ENCODE peak calls at places on chromosomes 3 and 15, in five cellular contexts. D, Q, J, O and X are unnamed samples.
A peak's percentile ranks its signal among the peaks of the same experiment; 100 is the strongest.

GRCh38 chr3:58062469-58062868 is 54.2 kb downstream of the FLNB start:
- DNase-seq in D (no peak), Q (no peak), J (no peak), O (no peak), X (no peak)

GRCh38 chr15:96494530-96494929 is 164.0 kb downstream of the NR2F2 start:
- DNase-seq in D (no peak), Q (no peak), J (no peak), O (no peak), X (no peak)

GRCh38 chr15:51613988-51614387 is 8.6 kb downstream of the DMXL2 start:
- DNase-seq in D (no peak), Q (no peak), J (no peak), O (no peak), X (no peak)

GRCh38 chr3:105594219-105594618 is 227.5 kb downstream of the ALCAM start:
- DNase-seq in D (no peak), Q (no peak), J (no peak), O (no peak), X (no peak)

GRCh38 chr15:60582370-60583036 is 103.6 kb upstream of the ICE2 start:
- DNase-seq in D (no peak), Q (no peak), J (no peak), O (no peak), X (no peak)

GRCh38 chr3:98553751-98554150 is 22.0 kb downstream of the GPR15 start:
- DNase-seq in D (no peak), Q (no peak), J (no peak), O (no peak), X (no peak)

GRCh38 chr3:68972358-68972979 is 40.1 kb upstream of the TAFA4 start:
- DNase-seq in D (peak; percentile 20), Q (peak; percentile 56), J (no peak), O (no peak), X (peak; percentile 72)

GRCh38 chr15:98771444-98772059 is 123.2 kb downstream of the IGF1R start:
- DNase-seq in D (no peak), Q (peak; percentile 25), J (no peak), O (no peak), X (no peak)

GRCh38 chr15:27271258-27271657 is 300.3 kb downstream of the GABRG3 start:
- DNase-seq in D (no peak), Q (no peak), J (peak; percentile 57), O (no peak), X (no peak)

DNA sequence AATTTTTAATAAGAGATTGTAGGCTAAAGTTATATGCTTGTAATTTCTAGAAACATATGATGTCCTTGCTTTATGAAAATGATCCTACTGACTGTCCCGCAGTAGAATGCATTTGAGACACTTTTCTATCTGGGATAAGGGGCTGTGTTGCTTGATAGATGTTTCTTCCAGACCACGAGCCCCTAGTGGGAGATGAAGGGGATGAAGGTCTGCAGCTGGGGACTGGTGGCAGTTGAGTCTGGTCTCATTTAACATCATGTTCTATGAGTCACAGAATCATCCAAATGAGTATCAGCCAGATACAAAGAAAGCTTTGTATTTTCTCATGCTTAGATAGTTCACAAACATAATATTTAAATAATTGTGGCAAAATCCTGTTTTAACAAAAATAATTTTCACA is 84.3 kb upstream of the PRTG start:
- DNase-seq in D (no peak), Q (no peak), J (no peak), O (no peak), X (no peak)
- TF ChIP-seq CTCF in D (no peak), Q (peak; percentile 2), J (no peak), O (no peak), X (peak; percentile 49)

DNA sequence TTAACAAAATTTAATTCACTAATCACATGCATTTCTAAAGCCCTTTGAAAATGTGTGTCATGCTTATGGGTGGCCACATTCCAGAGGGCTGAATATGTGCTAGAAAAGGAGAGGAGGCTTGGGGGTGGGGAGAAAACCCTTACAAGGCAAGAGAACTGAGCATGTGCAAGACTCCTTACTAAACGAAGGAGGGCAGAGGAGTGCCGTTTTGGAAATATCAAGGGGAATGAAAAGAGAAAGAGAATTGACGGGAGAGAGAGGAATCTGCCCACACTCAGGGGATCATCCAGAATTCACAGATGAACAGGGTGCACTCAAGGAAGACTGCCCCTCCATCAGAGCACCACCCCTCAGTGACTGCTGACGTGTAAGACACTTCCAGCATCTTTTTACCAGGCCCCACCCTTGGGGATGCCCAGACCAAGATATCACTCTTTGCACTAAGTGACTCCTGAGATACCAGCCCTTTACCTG is 37.9 kb upstream of the TSC22D2 start:
- DNase-seq in D (peak; percentile 24), Q (peak; percentile 97), J (no peak), O (peak; percentile 27), X (no peak)
- TF ChIP-seq CTCF in D (no peak), Q (peak; percentile 29), J (no peak), O (no peak), X (no peak)

DNA sequence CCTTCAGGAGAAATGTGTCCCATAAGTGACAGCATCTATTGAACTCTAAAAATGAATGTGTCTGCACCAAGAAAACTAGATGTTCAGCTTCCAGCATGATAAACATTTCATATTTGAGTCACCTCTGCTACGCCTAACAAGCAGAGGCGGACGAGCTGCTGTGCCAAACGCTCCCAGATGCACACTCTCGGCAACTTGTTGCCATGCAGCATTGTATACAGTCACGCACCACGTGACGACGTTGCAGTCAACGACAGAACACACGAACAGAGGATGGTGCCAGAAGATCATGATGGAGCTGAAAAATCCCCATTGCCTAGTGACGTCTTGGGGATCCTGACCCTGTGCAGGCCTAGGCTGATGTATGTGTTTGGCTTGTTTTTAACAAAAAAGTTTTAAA is 137.5 kb downstream of the XXYLT1 start:
- DNase-seq in D (no peak), Q (peak; percentile 86), J (no peak), O (no peak), X (no peak)
- TF ChIP-seq CTCF in D (no peak), Q (no peak), J (no peak), O (no peak), X (no peak)

GRCh38 chr3:129625071-129625874 is 18.8 kb upstream of the PLXND1 start:
- DNase-seq in D (peak; percentile 21), Q (no peak), J (no peak), O (no peak), X (no peak)
- TF ChIP-seq CTCF in D (no peak), Q (no peak), J (no peak), O (no peak), X (no peak)

DNA sequence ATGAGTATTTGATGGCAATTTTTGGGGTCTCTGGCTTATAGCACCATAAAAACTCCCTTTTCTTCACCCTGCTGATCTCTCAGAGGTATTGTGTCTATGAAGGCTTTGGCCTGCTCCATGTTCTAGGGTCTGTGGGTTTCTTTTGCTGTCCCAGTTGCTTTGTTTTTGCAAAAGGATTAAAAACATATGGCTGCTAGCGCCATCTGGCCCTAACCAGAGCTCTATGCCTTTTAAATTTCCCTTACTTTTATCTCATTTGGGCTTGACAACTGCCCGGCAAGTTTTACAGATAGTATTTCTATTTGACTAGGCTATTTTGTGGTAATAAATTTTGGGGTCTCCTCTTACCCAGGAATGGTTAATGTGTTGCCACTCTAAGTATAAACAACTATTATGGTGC is 6.4 kb upstream of the GHRL start:
- DNase-seq in D (no peak), Q (peak; percentile 28), J (no peak), O (no peak), X (no peak)
- TF ChIP-seq CTCF in D (no peak), Q (peak; percentile 9), J (no peak), O (no peak), X (no peak)